ENCODE peak calls at places on chromosomes 6 and 20, in nine cellular contexts. A is GDM1; C is activated CD4-positive, alpha-beta T cell treated with anti-CD3 and anti-CD28 coated beads, Interleukin-2, amount 50 U/mL, for 1 hour; H is NCI-H774; Q is fibroblast of gingiva; Y is dorsolateral prefrontal cortex; X is EL; L is hypothalamus; U is LHCN-M2. S is an unnamed sample.
A peak's percentile ranks its signal among the peaks of the same experiment; 100 is the strongest.

GRCh38 chr20:10806539-10806938 is 132.7 kb upstream of the JAG1 start:
- DNase-seq in A (no peak), C (no peak), H (no peak), Q (peak; percentile 61), Y (no peak), X (no peak), L (no peak), U (peak; percentile 5), S (no peak)

GRCh38 chr6:139204978-139205377 is 70.1 kb downstream of the HECA start:
- DNase-seq in A (no peak), C (no peak), H (no peak), Q (no peak), Y (no peak), X (no peak), L (no peak), U (no peak), S (no peak)

GRCh38 chr6:1819007-1819406 is 209.3 kb downstream of the FOXC1 start:
- DNase-seq in A (no peak), C (no peak), H (no peak), Q (no peak), Y (no peak), X (no peak), L (no peak), U (no peak), S (no peak)

GRCh38 chr20:19631410-19631809 is 126.6 kb upstream of the RIN2 start:
- DNase-seq in A (no peak), C (no peak), H (no peak), Q (no peak), Y (no peak), X (no peak), L (no peak), U (no peak), S (no peak)

GRCh38 chr6:91669154-91669903 is 1082.5 kb upstream of the MAP3K7 start:
- DNase-seq in A (no peak), C (no peak), H (peak; percentile 74), Q (no peak), Y (peak; percentile 57), X (no peak), L (peak; percentile 7), U (peak; percentile 86), S (no peak)

GRCh38 chr6:41036601-41037000 is 2.4 kb downstream of the UNC5CL start:
- DNase-seq in A (no peak), C (no peak), H (no peak), Q (no peak), Y (no peak), X (no peak), L (no peak), U (no peak), S (no peak)

GRCh38 chr20:25675161-25675560 is 21.5 kb downstream of the ZNF337 start:
- DNase-seq in A (no peak), C (no peak), H (no peak), Q (peak; percentile 24), Y (peak; percentile 37), X (no peak), L (no peak), U (no peak), S (no peak)

GRCh38 chr20:3430376-3431069 is 23.1 kb upstream of the DNAAF9 start:
- DNase-seq in A (peak; percentile 79), C (no peak), H (no peak), Q (no peak), Y (no peak), X (no peak), L (no peak), U (no peak), S (peak; percentile 88)

GRCh38 chr6:114216789-114217467 is 125.9 kb downstream of the HS3ST5 start:
- DNase-seq in A (no peak), C (no peak), H (no peak), Q (no peak), Y (no peak), X (no peak), L (no peak), U (peak; percentile 98), S (no peak)

GRCh38 chr6:163291622-163292021 is 122.9 kb upstream of the QKI start:
- DNase-seq in A (no peak), C (no peak), H (no peak), Q (no peak), Y (no peak), X (peak; percentile 31), L (no peak), U (no peak), S (no peak)

GRCh38 chr6:41530476-41530875 is 15.7 kb upstream of the FOXP4 start:
- DNase-seq in A (no peak), C (no peak), H (no peak), Q (no peak), Y (no peak), X (no peak), L (no peak), U (no peak), S (no peak)

GRCh38 chr20:17646901-17647301 is 35.1 kb downstream of the RRBP1 start:
- DNase-seq in A (no peak), C (no peak), H (peak; percentile 16), Q (no peak), Y (no peak), X (no peak), L (no peak), U (no peak), S (no peak)

GRCh38 chr6:151481752-151482151 is 12.1 kb upstream of the CCDC170 start:
- DNase-seq in A (no peak), C (no peak), H (no peak), Q (no peak), Y (no peak), X (no peak), L (no peak), U (no peak), S (peak; percentile 64)

GRCh38 chr20:32484221-32485125 is 100.7 kb downstream of the NOL4L start:
- DNase-seq in A (peak; percentile 26), C (peak; percentile 29), H (peak; percentile 20), Q (no peak), Y (no peak), X (peak; percentile 28), L (no peak), U (no peak), S (no peak)

GRCh38 chr6:133340557-133340956 is 99.4 kb downstream of the EYA4 start:
- DNase-seq in A (no peak), C (no peak), H (no peak), Q (no peak), Y (no peak), X (no peak), L (no peak), U (peak; percentile 40), S (no peak)

GRCh38 chr6:132209351-132209750 is 191.9 kb downstream of the MOXD1 start:
- DNase-seq in A (no peak), C (no peak), H (no peak), Q (no peak), Y (no peak), X (peak; percentile 66), L (no peak), U (no peak), S (no peak)

GRCh38 chr6:30781697-30782424 is 37.5 kb upstream of the IER3 start:
- DNase-seq in A (no peak), C (peak; percentile 28), H (peak; percentile 82), Q (peak; percentile 98), Y (peak; percentile 89), X (peak; percentile 99), L (peak; percentile 83), U (peak; percentile 98), S (peak; percentile 96)

GRCh38 chr20:62755817-62756724 is 40.2 kb upstream of the MRGBP start:
- DNase-seq in A (no peak), C (no peak), H (no peak), Q (no peak), Y (no peak), X (no peak), L (no peak), U (no peak), S (no peak)

GRCh38 chr20:24543741-24544140 is 74.3 kb downstream of the SYNDIG1 start:
- DNase-seq in A (no peak), C (no peak), H (no peak), Q (no peak), Y (no peak), X (no peak), L (no peak), U (no peak), S (no peak)

GRCh38 chr6:30463651-30464618 is 25.4 kb upstream of the HLA-E start:
- DNase-seq in A (peak; percentile 78), C (peak; percentile 48), H (no peak), Q (peak; percentile 15), Y (no peak), X (peak; percentile 61), L (no peak), U (peak; percentile 49), S (peak; percentile 25)

GRCh38 chr20:1102016-1102415 is 16.4 kb upstream of the PSMF1 start:
- DNase-seq in A (no peak), C (no peak), H (no peak), Q (no peak), Y (no peak), X (no peak), L (no peak), U (no peak), S (no peak)

GRCh38 chr20:10708342-10709185 is 34.8 kb upstream of the JAG1 start:
- DNase-seq in A (no peak), C (no peak), H (no peak), Q (peak; percentile 76), Y (no peak), X (peak; percentile 80), L (no peak), U (peak; percentile 38), S (no peak)

GRCh38 chr20:48102076-48102787 is 317.0 kb upstream of the SULF2 start:
- DNase-seq in A (no peak), C (no peak), H (no peak), Q (no peak), Y (no peak), X (no peak), L (no peak), U (no peak), S (no peak)

GRCh38 chr20:11207749-11208502 is 534.1 kb upstream of the JAG1 start:
- DNase-seq in A (no peak), C (no peak), H (no peak), Q (peak; percentile 38), Y (no peak), X (peak; percentile 91), L (no peak), U (peak; percentile 58), S (no peak)

GRCh38 chr6:33088931-33089640 is 13.3 kb downstream of the HLA-DPB1 start:
- DNase-seq in A (no peak), C (no peak), H (no peak), Q (no peak), Y (no peak), X (no peak), L (no peak), U (no peak), S (no peak)

GRCh38 chr6:87848616-87849015 is 146.6 kb upstream of the AKIRIN2 start:
- DNase-seq in A (no peak), C (no peak), H (no peak), Q (no peak), Y (no peak), X (no peak), L (no peak), U (no peak), S (no peak)

GRCh38 chr6:106894978-106895702 is 79.4 kb downstream of the CD24 start:
- DNase-seq in A (no peak), C (no peak), H (no peak), Q (no peak), Y (no peak), X (peak; percentile 20), L (no peak), U (peak; percentile 60), S (no peak)

GRCh38 chr20:37480915-37481314 is 40.1 kb upstream of the NNAT start:
- DNase-seq in A (no peak), C (no peak), H (no peak), Q (no peak), Y (no peak), X (no peak), L (no peak), U (no peak), S (no peak)

GRCh38 chr20:23042270-23042669 is 7.2 kb downstream of the SSTR4 start:
- DNase-seq in A (no peak), C (no peak), H (no peak), Q (no peak), Y (no peak), X (no peak), L (no peak), U (no peak), S (no peak)

GRCh38 chr6:104958178-104958520 is 1.2 kb downstream of the LIN28B start:
- DNase-seq in A (no peak), C (no peak), H (no peak), Q (no peak), Y (no peak), X (no peak), L (no peak), U (no peak), S (no peak)

S was measured in Kasumi-1.